ENCODE peak calls at places on chromosomes 11 and 22, in five cellular contexts. One of them, this sample, is unnamed.

GRCh38 chr22:44019846-44020245 is 4.3 kb upstream of the PARVB start:
- DNase-seq in lower leg skin: no peak
- DNase-seq in A549: no peak
- DNase-seq in activated naive CD8-positive, alpha-beta T cell treated with anti-CD3 and anti-CD28 coated beads for 36 hours: no peak
- DNase-seq in Karpas-422: no peak
- DNase-seq in this sample: no peak

GRCh38 chr11:71507102-71507501 is 20.0 kb upstream of the KRTAP5-7 start:
- DNase-seq in activated naive CD8-positive, alpha-beta T cell treated with anti-CD3 and anti-CD28 coated beads for 36 hours: no peak
- DNase-seq in lower leg skin: no peak
- DNase-seq in A549: no peak
- DNase-seq in Karpas-422: no peak
- DNase-seq in this sample: no peak

GRCh38 chr11:132022718-132023117 is 652.3 kb downstream of the NTM start:
- DNase-seq in A549: no peak
- DNase-seq in activated naive CD8-positive, alpha-beta T cell treated with anti-CD3 and anti-CD28 coated beads for 36 hours: no peak
- DNase-seq in Karpas-422: no peak
- DNase-seq in lower leg skin: no peak
- DNase-seq in this sample: no peak

GRCh38 chr11:119094816-119095065 is 6.9 kb downstream of the DPAGT1 start:
- DNase-seq in Karpas-422: no peak
- DNase-seq in lower leg skin: peak; percentile 74
- DNase-seq in activated naive CD8-positive, alpha-beta T cell treated with anti-CD3 and anti-CD28 coated beads for 36 hours: peak; percentile 52
- DNase-seq in A549: no peak
- DNase-seq in this sample: peak; percentile 68

GRCh38 chr22:19875531-19876313 is 21.0 kb upstream of the GNB1L start:
- DNase-seq in lower leg skin: no peak
- DNase-seq in A549: no peak
- DNase-seq in activated naive CD8-positive, alpha-beta T cell treated with anti-CD3 and anti-CD28 coated beads for 36 hours: no peak
- DNase-seq in Karpas-422: no peak
- DNase-seq in this sample: no peak

GRCh38 chr11:120564573-120565301 is 53.2 kb downstream of the GRIK4 start:
- DNase-seq in Karpas-422: no peak
- DNase-seq in lower leg skin: no peak
- DNase-seq in activated naive CD8-positive, alpha-beta T cell treated with anti-CD3 and anti-CD28 coated beads for 36 hours: peak; percentile 77
- DNase-seq in A549: no peak
- DNase-seq in this sample: no peak

GRCh38 chr11:14318581-14318981 is 40.4 kb downstream of the RRAS2 start:
- DNase-seq in activated naive CD8-positive, alpha-beta T cell treated with anti-CD3 and anti-CD28 coated beads for 36 hours: no peak
- DNase-seq in Karpas-422: no peak
- DNase-seq in lower leg skin: no peak
- DNase-seq in A549: no peak
- DNase-seq in this sample: no peak

GRCh38 chr22:16961477-16962186 is 46.4 kb downstream of the GAB4 start:
- DNase-seq in lower leg skin: no peak
- DNase-seq in A549: no peak
- DNase-seq in Karpas-422: no peak
- DNase-seq in activated naive CD8-positive, alpha-beta T cell treated with anti-CD3 and anti-CD28 coated beads for 36 hours: no peak
- DNase-seq in this sample: no peak

GRCh38 chr11:125886997-125887372 is 483 bp upstream of the HYLS1 start:
- DNase-seq in lower leg skin: peak; percentile 34
- DNase-seq in activated naive CD8-positive, alpha-beta T cell treated with anti-CD3 and anti-CD28 coated beads for 36 hours: peak; percentile 52
- DNase-seq in Karpas-422: peak; percentile 65
- DNase-seq in A549: peak; percentile 67
- DNase-seq in this sample: no peak

GRCh38 chr11:9601041-9601875 is 27.8 kb downstream of the WEE1 start:
- DNase-seq in Karpas-422: peak; percentile 92
- DNase-seq in activated naive CD8-positive, alpha-beta T cell treated with anti-CD3 and anti-CD28 coated beads for 36 hours: peak; percentile 79
- DNase-seq in A549: no peak
- DNase-seq in lower leg skin: no peak
- DNase-seq in this sample: no peak

GRCh38 chr11:65891180-65892136 is 985 bp downstream of the CCDC85B start:
- DNase-seq in A549: peak; percentile 52
- DNase-seq in Karpas-422: peak; percentile 73
- DNase-seq in lower leg skin: no peak
- DNase-seq in activated naive CD8-positive, alpha-beta T cell treated with anti-CD3 and anti-CD28 coated beads for 36 hours: peak; percentile 54
- DNase-seq in this sample: peak; percentile 78

GRCh38 chr22:24095816-24096215 is 84.7 kb downstream of the CABIN1 start:
- DNase-seq in A549: no peak
- DNase-seq in activated naive CD8-positive, alpha-beta T cell treated with anti-CD3 and anti-CD28 coated beads for 36 hours: no peak
- DNase-seq in Karpas-422: no peak
- DNase-seq in lower leg skin: no peak
- DNase-seq in this sample: no peak

GRCh38 chr11:10233581-10233980 is 60.4 kb downstream of the SBF2 start:
- DNase-seq in Karpas-422: no peak
- DNase-seq in activated naive CD8-positive, alpha-beta T cell treated with anti-CD3 and anti-CD28 coated beads for 36 hours: no peak
- DNase-seq in lower leg skin: no peak
- DNase-seq in A549: no peak
- DNase-seq in this sample: no peak

GRCh38 chr11:122172352-122173073 is 56.5 kb upstream of the BLID start:
- DNase-seq in activated naive CD8-positive, alpha-beta T cell treated with anti-CD3 and anti-CD28 coated beads for 36 hours: no peak
- DNase-seq in Karpas-422: no peak
- DNase-seq in lower leg skin: no peak
- DNase-seq in A549: no peak
- DNase-seq in this sample: no peak

GRCh38 chr11:10385696-10386095 is 69.4 kb upstream of the AMPD3 start:
- DNase-seq in activated naive CD8-positive, alpha-beta T cell treated with anti-CD3 and anti-CD28 coated beads for 36 hours: no peak
- DNase-seq in Karpas-422: no peak
- DNase-seq in lower leg skin: peak; percentile 72
- DNase-seq in A549: no peak
- DNase-seq in this sample: no peak

GRCh38 chr11:62922189-62922589 is 1.0 kb upstream of the CHRM1 start:
- DNase-seq in A549: no peak
- DNase-seq in lower leg skin: no peak
- DNase-seq in activated naive CD8-positive, alpha-beta T cell treated with anti-CD3 and anti-CD28 coated beads for 36 hours: no peak
- DNase-seq in Karpas-422: no peak
- DNase-seq in this sample: no peak

GRCh38 chr11:538431-539051 is 1.2 kb downstream of the LRRC56 start:
- DNase-seq in lower leg skin: no peak
- DNase-seq in Karpas-422: no peak
- DNase-seq in A549: no peak
- DNase-seq in activated naive CD8-positive, alpha-beta T cell treated with anti-CD3 and anti-CD28 coated beads for 36 hours: no peak
- DNase-seq in this sample: no peak

This sample was measured in HAP-1.